ENCODE peak calls at places on chromosomes 6 and 20, in seven cellular contexts. T is astrocyte of the cerebellum, H is ovary, Z is amniotic stem cell, S is NCI-H774, A is NCI-H2081, O is NAMALWA. Y is an unnamed sample.

GRCh38 chr6:75775219-75775618 is 26.2 kb downstream of the MYO6 start:
- DNase-seq in T (no peak), H (no peak), Z (no peak), S (no peak), A (no peak), O (no peak), Y (no peak)

GRCh38 chr6:80872194-80872950 is 765.9 kb downstream of the BCKDHB start:
- DNase-seq in T (peak), H (no peak), Z (no peak), S (no peak), A (no peak), O (no peak), Y (no peak)

GRCh38 chr6:111477481-111477938 is 5.5 kb downstream of the REV3L start:
- DNase-seq in T (no peak), H (no peak), Z (no peak), S (no peak), A (no peak), O (peak), Y (no peak)

GRCh38 chr20:38196592-38196991 is 31.5 kb upstream of the TGM2 start:
- DNase-seq in T (no peak), H (peak), Z (no peak), S (no peak), A (no peak), O (peak), Y (no peak)

GRCh38 chr6:69917834-69918233 is 51.5 kb downstream of the COL19A1 start:
- DNase-seq in T (no peak), H (no peak), Z (no peak), S (no peak), A (no peak), O (peak), Y (no peak)

GRCh38 chr6:112232845-112233256 is 21.5 kb downstream of the LAMA4 start:
- DNase-seq in T (peak), H (no peak), Z (peak), S (no peak), A (no peak), O (no peak), Y (no peak)

GRCh38 chr6:37038297-37039198 is 33.1 kb downstream of the FGD2 start:
- DNase-seq in T (peak), H (peak), Z (no peak), S (no peak), A (no peak), O (no peak), Y (no peak)

GRCh38 chr6:78492351-78493010 is 374.9 kb upstream of the IRAK1BP1 start:
- DNase-seq in T (peak), H (no peak), Z (no peak), S (no peak), A (no peak), O (no peak), Y (no peak)

GRCh38 chr20:3874194-3874824 is 14.9 kb upstream of the PANK2 start:
- DNase-seq in T (peak), H (no peak), Z (no peak), S (no peak), A (no peak), O (no peak), Y (no peak)

GRCh38 chr6:36809933-36810844 is 29.1 kb downstream of the CPNE5 start:
- DNase-seq in T (no peak), H (no peak), Z (no peak), S (no peak), A (no peak), O (no peak), Y (no peak)

GRCh38 chr6:99608059-99608885 is 1.6 kb downstream of the PRDM13 start:
- DNase-seq in T (no peak), H (no peak), Z (no peak), S (no peak), A (no peak), O (no peak), Y (no peak)

GRCh38 chr6:127857051-127857637 is 43.7 kb downstream of the THEMIS start:
- DNase-seq in T (no peak), H (no peak), Z (no peak), S (no peak), A (no peak), O (no peak), Y (no peak)

GRCh38 chr20:24027229-24027628 is 38.6 kb upstream of the GGTLC1 start:
- DNase-seq in T (no peak), H (no peak), Z (no peak), S (no peak), A (no peak), O (peak), Y (peak)

GRCh38 chr6:1787894-1788293 is 178.2 kb downstream of the FOXC1 start:
- DNase-seq in T (peak), H (peak), Z (peak), S (no peak), A (no peak), O (no peak), Y (no peak)

GRCh38 chr20:63501818-63502670 is 3.2 kb upstream of the EEF1A2 start:
- DNase-seq in T (no peak), H (no peak), Z (no peak), S (peak), A (peak), O (peak), Y (no peak)

GRCh38 chr20:62966212-62967148 is 14.0 kb downstream of the SLC17A9 start:
- DNase-seq in T (no peak), H (no peak), Z (no peak), S (no peak), A (no peak), O (no peak), Y (no peak)

GRCh38 chr20:44425923-44426322 is 49.8 kb upstream of the TTPAL start:
- DNase-seq in T (no peak), H (no peak), Z (no peak), S (no peak), A (no peak), O (no peak), Y (no peak)

GRCh38 chr20:723756-724155 is 44.5 kb downstream of the SLC52A3 start:
- DNase-seq in T (no peak), H (no peak), Z (no peak), S (peak), A (peak), O (no peak), Y (no peak)

GRCh38 chr20:44219791-44220190 is 9.2 kb upstream of the OSER1 start:
- DNase-seq in T (no peak), H (no peak), Z (no peak), S (no peak), A (no peak), O (no peak), Y (no peak)

GRCh38 chr20:47642624-47643023 is 140.9 kb downstream of the NCOA3 start:
- DNase-seq in T (no peak), H (no peak), Z (no peak), S (no peak), A (peak), O (no peak), Y (no peak)

GRCh38 chr20:9978395-9979004 is 56.3 kb upstream of the ANKEF1 start:
- DNase-seq in T (peak), H (peak), Z (peak), S (peak), A (peak), O (peak), Y (peak)

GRCh38 chr6:50825375-50826036 is 6.8 kb downstream of the TFAP2B start:
- DNase-seq in T (no peak), H (no peak), Z (no peak), S (no peak), A (no peak), O (no peak), Y (no peak)

GRCh38 chr6:81808834-81809598 is 56.5 kb upstream of the TENT5A start:
- DNase-seq in T (no peak), H (peak), Z (no peak), S (no peak), A (no peak), O (peak), Y (no peak)

GRCh38 chr6:145544031-145544430 is 191.3 kb downstream of the EPM2A start:
- DNase-seq in T (peak), H (no peak), Z (no peak), S (no peak), A (no peak), O (no peak), Y (no peak)

GRCh38 chr6:154537486-154537885 is 27.0 kb upstream of the CNKSR3 start:
- DNase-seq in T (no peak), H (no peak), Z (no peak), S (peak), A (no peak), O (no peak), Y (no peak)

Y was measured in activated CD8-positive, alpha-beta T cell treated with anti-CD3 and anti-CD28 coated beads, Interleukin-2, amount 10 ng/mL, durations not matched to agents 7 days and 5 days.